ENCODE peak calls at places on chromosomes 12 and 14, in four cellular contexts. J, D, M and S are unnamed samples.

GRCh38 chr14:87805315-87805723 is 187.7 kb downstream of the GALC start:
- DNase-seq in D (peak; percentile 26), J (no peak), M (no peak), S (peak; percentile 66)

GRCh38 chr14:99271288-99271941 is 582 bp downstream of the BCL11B start:
- DNase-seq in D (no peak), J (no peak), M (no peak), S (no peak)

GRCh38 chr12:109738209-109738608 is 24.6 kb downstream of the FAM222A start:
- DNase-seq in M (peak; percentile 13), J (no peak), D (no peak), S (no peak)

GRCh38 chr14:93337143-93337753 is 4.4 kb upstream of the BTBD7 start:
- DNase-seq in J (no peak), D (no peak), M (no peak), S (no peak)

GRCh38 chr12:82858534-82858917 is 171.8 kb downstream of the TMTC2 start:
- DNase-seq in D (no peak), J (no peak), M (no peak), S (no peak)

GRCh38 chr12:96140110-96140509 is 54.1 kb upstream of the ELK3 start:
- DNase-seq in J (peak; percentile 74), D (peak; percentile 46), M (no peak), S (no peak)

GRCh38 chr14:52305014-52305413 is 9.1 kb upstream of the PTGER2 start:
- DNase-seq in J (no peak), M (no peak), D (no peak), S (no peak)

GRCh38 chr12:95216704-95217376 is 427 bp downstream of the FGD6 start:
- DNase-seq in M (no peak), D (peak; percentile 24), J (no peak), S (no peak)

GRCh38 chr12:30646821-30647220 is 48.8 kb downstream of the IPO8 start:
- DNase-seq in J (no peak), M (no peak), D (peak; percentile 2), S (no peak)

GRCh38 chr14:54220122-54220691 is 176.6 kb upstream of the CDKN3 start:
- DNase-seq in J (no peak), M (no peak), D (peak; percentile 55), S (no peak)

GRCh38 chr12:132014915-132015280 is 65.2 kb downstream of the EP400 start:
- DNase-seq in J (no peak), D (no peak), M (no peak), S (no peak)
- TF ChIP-seq CTCF in J (peak; percentile 30), D (no peak), M (no peak), S (no peak)

GRCh38 chr12:50220357-50221061 is 53.3 kb upstream of the CERS5 start:
- DNase-seq in M (no peak), J (peak; percentile 50), D (peak; percentile 81), S (no peak)

GRCh38 chr12:50224026-50224692 is 57.0 kb upstream of the CERS5 start:
- DNase-seq in D (no peak), J (peak; percentile 24), M (no peak), S (peak; percentile 62)

GRCh38 chr12:50221228-50222008 is 54.2 kb upstream of the CERS5 start:
- DNase-seq in D (peak; percentile 93), M (no peak), J (peak; percentile 58), S (no peak)

GRCh38 chr12:50219544-50219943 is 52.4 kb upstream of the CERS5 start:
- DNase-seq in D (no peak), M (no peak), J (no peak), S (no peak)

DNA sequence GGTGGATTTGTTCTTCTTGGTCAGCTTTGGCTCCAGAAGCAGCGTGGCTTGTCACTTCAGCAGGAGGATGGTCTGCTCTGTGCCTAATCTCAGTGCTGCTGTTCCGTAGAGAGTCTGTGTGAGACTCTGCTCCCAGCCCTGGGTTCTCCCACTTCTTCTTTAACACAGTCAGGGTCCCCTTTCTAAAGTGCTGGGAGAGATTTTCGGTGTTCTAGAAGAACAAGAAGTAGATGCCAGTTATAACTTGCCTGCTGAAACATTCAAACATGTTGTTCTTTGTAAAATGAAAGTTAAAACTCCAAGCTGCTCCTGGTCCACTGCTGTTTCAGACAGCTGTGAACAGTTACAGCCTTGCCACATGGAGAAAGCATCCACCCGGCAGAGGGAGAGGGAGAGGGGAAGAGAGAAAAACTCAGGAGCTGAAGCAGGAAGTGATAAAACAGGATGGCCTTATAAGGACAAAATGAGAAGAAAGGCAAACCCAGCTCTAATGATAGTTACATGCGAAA is 55.2 kb upstream of the CERS5 start:
- DNase-seq in M (no peak), J (peak; percentile 87), D (peak; percentile 95), S (no peak)
- TF ChIP-seq CTCF in M (peak; percentile 28), J (peak; percentile 61), D (peak; percentile 55), S (no peak)

DNA sequence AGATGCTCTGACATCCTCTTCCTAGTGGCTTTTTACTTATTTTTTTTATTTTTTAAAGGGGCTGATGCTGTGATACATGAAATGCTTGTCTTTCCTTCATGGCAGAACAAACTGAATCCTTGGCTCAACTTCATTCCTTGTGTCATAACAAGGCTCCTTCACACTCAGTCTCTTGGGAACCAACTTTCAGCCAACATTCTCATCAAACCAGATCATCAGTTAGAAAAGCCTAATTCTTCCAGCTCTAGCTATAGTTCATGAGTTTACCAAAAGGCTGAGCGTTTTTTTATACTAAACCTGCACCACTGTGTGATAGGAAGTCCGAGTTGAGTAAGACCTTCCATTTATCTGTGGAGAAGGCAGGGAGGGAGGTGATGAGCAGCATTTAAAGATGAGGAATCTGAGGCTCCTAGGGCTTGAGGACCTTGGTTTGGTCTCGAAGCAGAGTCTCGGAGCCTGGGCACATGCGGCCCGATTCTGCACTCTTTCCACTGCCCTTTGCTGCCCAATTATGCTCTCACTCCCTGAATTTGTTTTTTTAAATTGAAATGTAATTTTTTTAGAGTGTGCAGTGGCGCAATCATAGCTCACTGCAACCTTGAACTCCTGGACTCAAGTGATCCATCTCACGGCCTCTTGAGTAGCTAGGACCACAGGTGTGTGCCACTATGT is 8.2 kb downstream of the GPRC5D start:
- DNase-seq in J (no peak), M (no peak), D (no peak), S (no peak)
- TF ChIP-seq CTCF in J (no peak), M (no peak), D (no peak), S (no peak)

GRCh38 chr12:5480953-5481300 is 49.0 kb downstream of the NTF3 start:
- DNase-seq in M (no peak), D (no peak), J (no peak), S (no peak)

GRCh38 chr12:5478081-5478706 is 46.3 kb downstream of the NTF3 start:
- DNase-seq in J (no peak), D (no peak), M (no peak), S (no peak)

GRCh38 chr12:5481645-5482044 is 49.7 kb downstream of the NTF3 start:
- DNase-seq in D (no peak), M (no peak), J (no peak), S (no peak)

GRCh38 chr12:5479761-5480160 is 47.9 kb downstream of the NTF3 start:
- DNase-seq in M (no peak), D (no peak), J (no peak), S (no peak)

GRCh38 chr12:5480218-5480952 is 48.5 kb downstream of the NTF3 start:
- DNase-seq in D (no peak), M (no peak), J (no peak), S (no peak)
- TF ChIP-seq CTCF in D (no peak), M (no peak), J (no peak), S (no peak)

DNA sequence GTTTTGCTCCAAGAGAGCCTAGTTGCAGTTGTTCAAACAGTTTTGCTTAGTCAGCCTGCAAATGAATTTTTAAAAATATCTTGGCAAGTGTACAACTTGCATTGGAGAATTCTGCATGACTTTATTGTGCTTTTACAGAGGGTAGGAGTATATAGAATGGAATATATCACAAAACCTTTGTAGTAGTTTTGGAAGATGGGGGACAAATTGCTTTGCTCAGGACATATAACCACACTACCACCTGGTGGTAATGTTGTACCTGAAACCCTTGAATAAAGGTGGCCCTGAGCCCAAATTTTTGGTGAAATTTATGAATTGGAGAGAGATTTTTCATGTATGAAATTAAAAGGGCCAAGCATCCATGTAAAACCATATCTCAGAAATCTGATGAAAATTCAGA is 645.2 kb downstream of the MED13L start:
- DNase-seq in M (no peak), J (no peak), D (peak; percentile 29), S (no peak)
- TF ChIP-seq CTCF in M (no peak), J (peak; percentile 15), D (peak; percentile 18), S (no peak)

GRCh38 chr12:121812320-121812871 is 8.6 kb downstream of the SETD1B start:
- DNase-seq in M (no peak), D (peak; percentile 82), J (peak; percentile 56), S (peak; percentile 86)
- TF ChIP-seq CTCF in M (peak; percentile 29), D (no peak), J (no peak), S (no peak)

DNA sequence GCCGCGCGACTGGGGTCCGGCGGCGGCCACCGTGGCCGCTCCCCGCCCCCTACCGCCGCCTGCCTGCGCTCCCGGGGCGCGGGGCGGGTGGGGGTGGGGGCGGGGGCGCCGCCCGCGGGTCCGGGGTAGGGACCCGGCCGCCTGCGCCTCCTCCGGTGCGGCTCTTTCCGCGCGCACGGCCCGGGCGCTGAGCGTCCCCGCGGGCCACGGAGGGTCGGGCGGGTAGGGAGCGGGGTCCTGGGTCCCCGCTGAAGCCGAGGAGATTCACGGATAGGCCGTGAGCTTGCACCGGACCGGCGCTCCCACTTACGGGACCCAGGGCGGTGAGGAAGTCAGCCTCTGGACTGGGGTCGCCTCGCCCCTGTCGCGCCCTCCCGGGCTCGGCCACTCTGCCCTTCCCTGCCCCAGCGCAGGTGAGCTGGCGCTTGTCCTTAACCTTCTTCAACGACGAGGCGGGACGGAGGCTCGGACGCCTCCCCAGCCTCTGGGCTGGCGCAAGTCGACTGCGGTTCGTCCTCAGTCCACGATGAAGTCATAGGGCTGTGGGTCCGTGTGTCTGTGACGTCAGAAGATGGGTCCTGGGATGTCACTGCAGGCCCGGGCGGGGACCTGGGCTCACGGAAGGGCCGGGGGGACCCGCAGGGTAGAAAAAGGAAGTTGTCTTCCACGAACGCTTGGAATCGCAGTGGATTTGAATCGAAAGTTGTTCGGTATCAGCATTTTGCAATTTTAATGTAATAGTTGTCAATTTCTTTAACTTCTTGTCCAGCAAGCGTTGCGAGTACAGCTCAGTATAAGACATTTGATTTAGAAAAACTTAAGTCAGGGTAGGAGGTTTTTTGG is 572 bp downstream of the FBXO34 start:
- DNase-seq in D (peak; percentile 75), J (peak; percentile 76), M (peak; percentile 57), S (peak; percentile 58)
- TF ChIP-seq CTCF in D (no peak), J (no peak), M (no peak), S (no peak)

DNA sequence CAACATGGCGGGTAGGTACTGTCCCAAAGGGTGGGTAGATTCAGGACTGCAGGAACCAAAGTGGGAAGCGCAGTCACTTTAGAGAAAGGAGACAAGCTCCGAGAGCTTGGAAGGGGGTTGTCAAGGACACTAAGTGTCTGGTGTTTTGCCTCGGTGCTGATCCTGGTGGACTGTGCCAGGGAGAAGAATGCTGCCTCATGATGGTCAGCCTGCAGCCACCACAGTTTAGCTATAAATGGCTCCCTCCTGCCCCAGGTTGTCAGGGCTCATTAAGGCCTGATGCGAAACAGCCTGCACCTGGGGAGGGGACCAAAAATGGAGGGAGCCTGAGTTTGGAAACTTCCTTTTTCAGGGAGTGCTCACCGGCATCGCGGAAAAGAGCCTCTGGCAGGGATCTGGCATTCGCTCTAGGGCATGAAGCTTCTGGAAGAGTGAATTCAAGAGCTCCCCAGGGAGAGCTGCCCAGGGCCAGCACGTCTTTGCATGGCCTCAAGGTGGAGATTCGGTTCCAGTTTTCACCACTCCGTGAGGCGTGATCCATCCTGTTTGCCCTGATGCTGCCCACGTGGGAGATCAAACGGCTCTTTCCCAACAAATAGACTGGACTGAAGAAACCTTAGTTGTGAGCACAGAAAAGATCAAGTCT is 164.0 kb downstream of the FOXN3 start:
- DNase-seq in J (no peak), D (peak; percentile 27), M (no peak), S (no peak)
- TF ChIP-seq CTCF in J (peak; percentile 38), D (no peak), M (peak; percentile 27), S (no peak)